ENCODE peak calls at places on chromosomes 11 and 22, in six cellular contexts. I, F, S, V, H and U are unnamed samples.

GRCh38 chr11:126997196-126997595 is 3.4 kb downstream of the KIRREL3 start:
- DNase-seq in I (no peak), F (no peak), S (peak; percentile 23), V (no peak), H (no peak), U (no peak)

GRCh38 chr11:72238040-72238450 is 5.9 kb downstream of the PHOX2A start:
- DNase-seq in I (peak; percentile 74), F (peak; percentile 72), S (peak; percentile 67), V (peak; percentile 82), H (no peak), U (peak; percentile 70)

GRCh38 chr11:128157423-128158298 is 429.7 kb downstream of the ETS1 start:
- DNase-seq in I (no peak), F (peak; percentile 63), S (peak; percentile 78), V (peak; percentile 74), H (no peak), U (peak; percentile 60)

GRCh38 chr11:108733479-108734116 is 68.7 kb downstream of the DDX10 start:
- DNase-seq in I (no peak), F (peak; percentile 11), S (peak; percentile 62), V (no peak), H (no peak), U (no peak)

GRCh38 chr11:292211-293121 is 3.5 kb downstream of the PGGHG start:
- DNase-seq in I (peak; percentile 44), F (no peak), S (no peak), V (no peak), H (no peak), U (no peak)

GRCh38 chr22:37999640-38000272 is 15.4 kb upstream of the SOX10 start:
- DNase-seq in I (no peak), F (peak; percentile 23), S (peak; percentile 61), V (no peak), H (no peak), U (no peak)

GRCh38 chr11:119759324-119759723 is 30.3 kb upstream of the NECTIN1 start:
- DNase-seq in I (no peak), F (peak; percentile 51), S (peak; percentile 6), V (no peak), H (no peak), U (no peak)

GRCh38 chr11:62601114-62601363 is 626 bp downstream of the MTA2 start:
- DNase-seq in I (no peak), F (peak; percentile 42), S (no peak), V (no peak), H (no peak), U (peak; percentile 54)

GRCh38 chr22:22397875-22398524 is 110.5 kb downstream of the ZNF280B start:
- DNase-seq in I (no peak), F (no peak), S (no peak), V (no peak), H (no peak), U (no peak)

GRCh38 chr11:61545341-61545740 is 35.5 kb downstream of the SYT7 start:
- DNase-seq in I (no peak), F (no peak), S (no peak), V (peak; percentile 42), H (no peak), U (no peak)

GRCh38 chr11:132405728-132406127 is 1035.3 kb downstream of the NTM start:
- DNase-seq in I (no peak), F (no peak), S (no peak), V (no peak), H (no peak), U (no peak)

GRCh38 chr11:33248416-33248957 is 8.7 kb upstream of the HIPK3 start:
- DNase-seq in I (no peak), F (peak; percentile 81), S (peak; percentile 77), V (no peak), H (no peak), U (peak; percentile 25)

GRCh38 chr11:70606248-70606950 is 208.1 kb downstream of the CTTN start:
- DNase-seq in I (peak; percentile 23), F (no peak), S (no peak), V (no peak), H (no peak), U (no peak)

GRCh38 chr11:109971184-109971523 is 122.0 kb upstream of the ZC3H12C start:
- DNase-seq in I (no peak), F (no peak), S (peak; percentile 84), V (no peak), H (no peak), U (no peak)

GRCh38 chr11:107947904-107948303 is 19.7 kb downstream of the RAB39A start:
- DNase-seq in I (no peak), F (no peak), S (no peak), V (no peak), H (no peak), U (no peak)

GRCh38 chr22:45248832-45249561 is 8.3 kb upstream of the KIAA0930 start:
- DNase-seq in I (no peak), F (peak; percentile 29), S (no peak), V (no peak), H (no peak), U (no peak)

GRCh38 chr11:114075891-114076441 is 16.5 kb downstream of the ZBTB16 start:
- DNase-seq in I (no peak), F (peak; percentile 42), S (peak; percentile 24), V (peak; percentile 30), H (no peak), U (no peak)

GRCh38 chr11:118961591-118961990 is 5.5 kb downstream of the UPK2 start:
- DNase-seq in I (no peak), F (peak; percentile 50), S (no peak), V (no peak), H (no peak), U (peak; percentile 28)

GRCh38 chr22:45966892-45967365 is 10.0 kb downstream of the WNT7B start:
- DNase-seq in I (no peak), F (no peak), S (no peak), V (no peak), H (no peak), U (no peak)

GRCh38 chr11:6217722-6218121 is 12.4 kb downstream of the C11orf42 start:
- DNase-seq in I (no peak), F (no peak), S (no peak), V (no peak), H (no peak), U (no peak)

GRCh38 chr11:66856496-66857233 is at the start of gene LRFN4:
- DNase-seq in I (no peak), F (no peak), S (no peak), V (peak; percentile 80), H (no peak), U (peak; percentile 57)

GRCh38 chr11:109733245-109733644 is 311.3 kb downstream of the C11orf87 start:
- DNase-seq in I (no peak), F (no peak), S (peak; percentile 52), V (no peak), H (no peak), U (no peak)

DNA sequence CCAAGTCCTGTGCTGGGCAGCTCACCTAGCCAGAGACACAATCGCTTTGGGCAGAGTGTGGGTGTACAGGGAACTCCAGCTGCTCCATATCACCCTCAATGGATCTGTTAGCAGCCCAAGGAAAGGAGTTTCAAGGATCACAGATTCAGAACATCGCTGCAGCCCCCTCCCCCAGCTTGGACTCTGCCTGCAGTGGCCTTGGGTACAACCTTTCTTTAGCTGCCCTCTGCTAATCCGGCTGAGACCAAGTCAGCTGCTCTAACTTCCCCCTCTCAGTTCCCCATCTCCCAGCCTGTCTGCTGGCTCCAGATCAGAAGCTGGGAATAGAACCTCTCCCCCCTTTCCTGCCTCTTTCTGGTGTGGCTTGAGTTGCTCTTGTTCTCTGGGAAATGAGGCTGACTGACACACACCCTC is 1.3 kb downstream of the TMEM86A start:
- DNase-seq in I (peak; percentile 52), F (no peak), S (no peak), V (no peak), H (no peak), U (no peak)
- H3K27ac ChIP-seq in I (peak overlapping the region; percentile 79), F (peak overlapping the region; percentile 72), S (no peak overlapping the region), V (no peak overlapping the region), H (peak overlapping the region; percentile 86), U (no peak overlapping the region)

DNA sequence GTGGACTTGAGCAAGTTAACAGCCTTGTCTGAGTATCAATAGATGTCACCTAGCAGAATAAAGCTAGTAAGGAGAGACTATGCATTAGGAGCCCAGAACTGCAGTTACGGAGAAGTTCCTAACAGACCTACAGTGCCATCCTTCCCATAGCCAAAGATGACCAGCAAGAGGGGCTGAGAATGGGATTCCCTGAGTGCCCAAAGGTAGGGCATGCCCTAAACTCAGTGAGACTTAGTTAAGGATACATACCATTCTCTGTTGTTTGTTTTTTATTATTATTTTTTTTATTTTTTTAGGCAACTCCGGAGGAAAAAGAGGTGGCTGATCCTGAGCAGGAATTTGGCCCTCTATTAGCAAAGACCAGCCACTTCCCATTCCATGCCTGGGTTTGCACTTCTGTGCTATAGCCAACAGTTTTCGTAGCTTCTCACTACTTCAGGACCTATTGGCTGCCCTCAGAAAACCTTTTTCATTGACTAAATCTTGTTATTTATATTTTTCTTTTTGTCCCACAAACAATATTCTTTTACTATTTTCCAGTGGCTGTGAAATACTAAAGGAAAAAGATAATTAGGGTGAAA is 33.3 kb upstream of the CCDC34 start:
- DNase-seq in I (no peak), F (no peak), S (no peak), V (no peak), H (no peak), U (no peak)
- H3K4me1 ChIP-seq in I (peaks cover 8% of the 10 kb centered on the region), F (peaks cover 9% of the 10 kb centered on the region), S (peaks cover 14% of the 10 kb centered on the region), V (peaks cover 93% of the 10 kb centered on the region), H (no peaks in the 10 kb centered on the region), U (peaks cover 25% of the 10 kb centered on the region)

DNA sequence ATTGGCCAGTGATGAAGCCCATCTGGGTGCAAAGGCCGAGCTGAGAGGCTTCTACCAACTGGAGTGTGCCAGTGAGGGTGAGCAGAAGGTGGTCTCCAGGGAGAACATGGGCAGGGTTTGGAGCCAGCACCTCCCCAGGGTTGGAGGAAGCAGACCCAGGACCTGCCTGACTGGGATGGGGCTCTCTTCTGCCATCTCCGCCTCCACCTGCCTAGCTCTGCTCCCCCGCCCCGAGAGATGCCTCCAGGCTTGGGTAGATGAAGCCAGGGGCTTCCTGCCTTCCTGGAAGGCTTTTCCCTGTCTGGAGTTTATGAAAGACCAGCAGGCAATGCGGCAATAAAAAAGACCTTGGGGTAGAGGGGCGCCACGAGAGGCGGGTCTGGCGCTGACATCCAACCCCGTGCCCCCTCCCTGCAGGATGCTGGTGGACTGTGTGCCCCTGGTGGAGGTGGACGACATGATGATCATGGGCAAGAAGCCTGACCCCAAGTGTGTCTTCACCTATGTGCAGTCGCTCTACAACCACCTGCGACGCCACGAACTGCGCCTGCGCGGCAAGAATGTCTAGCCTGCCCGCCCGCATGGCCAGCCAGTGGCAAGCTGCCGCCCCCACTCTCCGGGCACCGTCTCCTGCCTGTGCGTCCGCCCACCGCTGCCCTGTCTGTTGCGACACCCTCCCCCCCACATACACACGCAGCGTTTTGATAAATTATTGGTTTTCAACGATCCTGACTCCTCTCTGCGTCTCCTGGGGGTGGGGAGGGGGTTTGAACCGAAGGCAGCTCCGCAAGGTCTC is 3.3 kb downstream of the SELENOM start:
- DNase-seq in I (no peak), F (no peak), S (no peak), V (no peak), H (no peak), U (no peak)
- H3K27ac ChIP-seq in I (no peak overlapping the region), F (peak overlapping the region; percentile 69), S (peak overlapping the region; percentile 40), V (no peak overlapping the region), H (peak overlapping the region; percentile 94), U (peak overlapping the region; percentile 85)

GRCh38 chr22:31921106-31921505 is 23.2 kb upstream of the YWHAH start:
- DNase-seq in I (no peak), F (no peak), S (no peak), V (no peak), H (no peak), U (no peak)

GRCh38 chr22:31922593-31922992 is 21.7 kb upstream of the YWHAH start:
- DNase-seq in I (no peak), F (no peak), S (no peak), V (no peak), H (no peak), U (no peak)

GRCh38 chr22:31917227-31917921 is 27.0 kb upstream of the YWHAH start:
- DNase-seq in I (peak; percentile 58), F (no peak), S (no peak), V (no peak), H (no peak), U (peak; percentile 25)

GRCh38 chr22:31920306-31920705 is 24.0 kb upstream of the YWHAH start:
- DNase-seq in I (no peak), F (no peak), S (no peak), V (no peak), H (no peak), U (no peak)

GRCh38 chr22:31919730-31920129 is 24.6 kb upstream of the YWHAH start:
- DNase-seq in I (no peak), F (no peak), S (no peak), V (no peak), H (no peak), U (no peak)
- H3K4me1 ChIP-seq in I (peaks cover 31% of the 10 kb centered on the region), F (peaks cover 3% of the 10 kb centered on the region), S (no peaks in the 10 kb centered on the region), V (no peaks in the 10 kb centered on the region), H (no peaks in the 10 kb centered on the region), U (no peaks in the 10 kb centered on the region)